ENCODE peak calls at places on chromosome 19, in five cellular contexts. W is gastrocnemius medialis, O is uterus, S is PC-3, Y is fibroblast of lung. P is an unnamed sample.
A peak's percentile ranks its signal among the peaks of the same experiment; 100 is the strongest.

GRCh38 chr19:2728783-2729387 is 7.7 kb upstream of the DIRAS1 start:
- DNase-seq in O (no peak), W (no peak), S (no peak), Y (no peak), P (no peak)

GRCh38 chr19:48346161-48346560 is 17.6 kb downstream of the TMEM143 start:
- DNase-seq in S (no peak), W (no peak), Y (no peak), O (no peak), P (no peak)

GRCh38 chr19:45218887-45219780 is 26.1 kb downstream of the EXOC3L2 start:
- DNase-seq in S (no peak), Y (no peak), O (no peak), W (no peak), P (no peak)

GRCh38 chr19:10566658-10567410 is 1.0 kb upstream of the KRI1 start:
- DNase-seq in Y (no peak), W (no peak), O (no peak), S (no peak), P (no peak)

GRCh38 chr19:40600086-40600917 is 867 bp upstream of the LTBP4 start:
- DNase-seq in O (peak; percentile 60), W (no peak), S (no peak), Y (no peak), P (no peak)

GRCh38 chr19:46256855-46257254 is 27.3 kb downstream of the IGFL1 start:
- DNase-seq in W (no peak), Y (peak; percentile 53), S (no peak), O (no peak), P (peak; percentile 72)

GRCh38 chr19:45376045-45376724 is 5.8 kb upstream of the ERCC2 start:
- DNase-seq in O (peak; percentile 64), S (peak; percentile 94), W (peak; percentile 46), Y (peak; percentile 73), P (peak; percentile 56)

GRCh38 chr19:2239771-2240770 is 3.4 kb downstream of the SF3A2 start:
- DNase-seq in Y (peak; percentile 43), O (no peak), W (peak; percentile 73), S (no peak), P (no peak)

GRCh38 chr19:6801397-6802086 is 29.0 kb downstream of the VAV1 start:
- DNase-seq in O (peak; percentile 29), S (peak; percentile 72), Y (no peak), W (peak; percentile 46), P (peak; percentile 34)

GRCh38 chr19:54017266-54017665 is 25.8 kb downstream of the CACNG6 start:
- DNase-seq in S (peak; percentile 53), O (no peak), Y (peak; percentile 49), W (no peak), P (peak; percentile 10)

GRCh38 chr19:53537523-53538377 is at the start of gene ZNF331:
- DNase-seq in Y (peak; percentile 71), O (peak; percentile 81), S (peak; percentile 78), W (peak; percentile 77), P (peak; percentile 69)

GRCh38 chr19:46913852-46914430 is 53.1 kb downstream of the ARHGAP35 start:
- DNase-seq in W (no peak), O (no peak), Y (peak; percentile 52), S (peak; percentile 34), P (no peak)

GRCh38 chr19:39470724-39471339 is 9.8 kb upstream of the TIMM50 start:
- DNase-seq in S (no peak), Y (no peak), W (no peak), O (no peak), P (no peak)

GRCh38 chr19:38733493-38734175 is 10.6 kb downstream of the CAPN12 start:
- DNase-seq in W (no peak), Y (no peak), O (peak; percentile 21), S (no peak), P (peak; percentile 48)

GRCh38 chr19:47595937-47596336 is 13.0 kb upstream of the BICRA start:
- DNase-seq in W (no peak), S (no peak), O (no peak), Y (no peak), P (no peak)

GRCh38 chr19:2797280-2797679 is 12.0 kb downstream of the THOP1 start:
- DNase-seq in S (no peak), Y (no peak), O (no peak), W (no peak), P (no peak)

GRCh38 chr19:49327878-49328544 is 3.0 kb upstream of the SLC6A16 start:
- DNase-seq in Y (peak; percentile 20), O (no peak), S (peak; percentile 58), W (no peak), P (peak; percentile 49)

GRCh38 chr19:294819-295686 is 3.9 kb upstream of the PLPP2 start:
- DNase-seq in Y (no peak), O (no peak), S (no peak), W (no peak), P (peak; percentile 40)

GRCh38 chr19:46466536-46467199 is 4.7 kb downstream of the PNMA8A start:
- DNase-seq in Y (peak; percentile 90), O (peak; percentile 71), W (no peak), S (peak; percentile 73), P (peak; percentile 93)

GRCh38 chr19:33472696-33473624 is 48.6 kb downstream of the PEPD start:
- DNase-seq in W (no peak), S (peak; percentile 85), O (peak; percentile 23), Y (peak; percentile 78), P (peak; percentile 69)

GRCh38 chr19:17497149-17497798 is 14.2 kb upstream of the PGLS start:
- DNase-seq in Y (no peak), O (no peak), S (no peak), W (no peak), P (no peak)

GRCh38 chr19:58385313-58386165 is 1.5 kb upstream of the RPS5 start:
- DNase-seq in Y (no peak), W (no peak), O (no peak), S (no peak), P (no peak)

GRCh38 chr19:4077011-4077382 is 10.3 kb upstream of the ZBTB7A start:
- DNase-seq in Y (no peak), S (no peak), O (no peak), W (no peak), P (no peak)

GRCh38 chr19:3404324-3405260 is 38.2 kb downstream of the NFIC start:
- DNase-seq in W (peak; percentile 94), O (peak; percentile 91), Y (peak; percentile 94), S (no peak), P (peak; percentile 69)

GRCh38 chr19:2804156-2805004 is 15.3 kb upstream of the ZNF554 start:
- DNase-seq in O (no peak), Y (no peak), W (no peak), S (no peak), P (no peak)

GRCh38 chr19:47315125-47315821 is 5.6 kb downstream of the C5AR1 start:
- DNase-seq in W (peak; percentile 67), O (peak; percentile 42), S (peak; percentile 91), Y (peak; percentile 99), P (peak; percentile 98)

GRCh38 chr19:8151499-8152035 is 2.2 kb upstream of the FBN3 start:
- DNase-seq in W (no peak), S (no peak), O (no peak), Y (no peak), P (no peak)

GRCh38 chr19:18167975-18168645 is 5.5 kb upstream of the IFI30 start:
- DNase-seq in Y (no peak), S (peak; percentile 53), W (peak; percentile 23), O (no peak), P (no peak)

GRCh38 chr19:12580180-12580694 is 29.0 kb upstream of the ZNF564 start:
- DNase-seq in S (peak; percentile 91), Y (no peak), O (no peak), W (no peak), P (peak; percentile 48)

GRCh38 chr19:48918071-48918470 is 15.4 kb upstream of the DHDH start:
- DNase-seq in Y (no peak), O (no peak), W (no peak), S (no peak), P (no peak)

GRCh38 chr19:1076951-1077350 is 10.0 kb downstream of the ARHGAP45 start:
- DNase-seq in Y (no peak), O (no peak), W (peak; percentile 50), S (peak; percentile 77), P (peak; percentile 66)

GRCh38 chr19:32201661-32202060 is 143.7 kb upstream of the ZNF507 start:
- DNase-seq in O (no peak), S (no peak), W (no peak), Y (no peak), P (no peak)

GRCh38 chr19:32203161-32203560 is 142.2 kb upstream of the ZNF507 start:
- DNase-seq in Y (no peak), W (no peak), S (no peak), O (no peak), P (no peak)

GRCh38 chr19:32202244-32202643 is 143.2 kb upstream of the ZNF507 start:
- DNase-seq in S (no peak), W (no peak), O (no peak), Y (no peak), P (no peak)

GRCh38 chr19:32208060-32208459 is 137.3 kb upstream of the ZNF507 start:
- DNase-seq in Y (no peak), S (no peak), O (no peak), W (no peak), P (no peak)

GRCh38 chr19:32206065-32206464 is 139.3 kb upstream of the ZNF507 start:
- DNase-seq in Y (no peak), O (no peak), W (no peak), S (no peak), P (no peak)
- TF ChIP-seq CTCF in Y (no peak), O (no peak), W (no peak), S (no peak), P (no peak)

GRCh38 chr19:34841780-34842179 is 68.8 kb upstream of the ZNF599 start:
- DNase-seq in Y (no peak), S (no peak), W (no peak), O (no peak), P (no peak)

GRCh38 chr19:34838753-34839431 is 65.9 kb upstream of the ZNF599 start:
- DNase-seq in Y (peak; percentile 1), S (no peak), O (no peak), W (no peak), P (peak; percentile 20)

GRCh38 chr19:34837262-34837661 is 64.2 kb upstream of the ZNF599 start:
- DNase-seq in O (no peak), Y (no peak), W (no peak), S (no peak), P (no peak)

GRCh38 chr19:34835952-34836351 is 62.9 kb upstream of the ZNF599 start:
- DNase-seq in S (no peak), O (no peak), Y (no peak), W (no peak), P (no peak)

GRCh38 chr19:34838248-34838647 is 65.2 kb upstream of the ZNF599 start:
- DNase-seq in W (no peak), Y (peak; percentile 2), S (peak; percentile 12), O (no peak), P (peak; percentile 29)
- TF ChIP-seq CTCF in W (no peak), Y (no peak), S (peak; percentile 32), O (no peak), P (peak; percentile 45)

DNA sequence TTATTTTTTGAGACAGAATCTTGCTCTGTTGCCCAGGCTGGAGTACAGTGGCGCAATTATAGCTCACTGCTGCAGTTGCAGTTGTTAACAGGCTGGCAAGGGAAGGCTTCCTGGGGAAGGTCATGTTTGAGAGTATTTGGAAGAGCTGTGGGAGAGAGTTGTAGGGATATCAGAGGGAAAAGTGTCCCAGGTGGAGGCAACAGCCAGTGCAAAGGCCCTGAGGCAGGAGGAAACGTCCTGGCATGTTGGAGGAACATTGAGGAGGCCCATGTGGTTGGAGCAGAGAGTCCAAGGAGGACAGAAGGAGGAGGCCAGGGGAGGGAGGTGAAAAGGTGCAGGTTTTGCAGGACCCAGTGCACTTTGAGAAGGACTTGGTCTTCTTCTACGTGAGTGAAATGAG is 2.2 kb upstream of the DUS3L start:
- DNase-seq in Y (no peak), S (no peak), O (no peak), W (no peak), P (no peak)
- TF ChIP-seq CTCF in Y (no peak), S (no peak), O (no peak), W (no peak), P (no peak)

GRCh38 chr19:15448778-15449619 is 757 bp downstream of the WIZ start:
- DNase-seq in W (peak; percentile 30), S (no peak), O (peak; percentile 47), Y (peak; percentile 14), P (no peak)
- TF ChIP-seq CTCF in W (no peak), S (no peak), O (no peak), Y (no peak), P (no peak)

P was measured in epithelial cell of esophagus.